ENCODE peak calls at places on chromosomes 11 and 22, in ten cellular contexts. C, P, Z, Q, R, S, D, F, K and A are unnamed samples.

GRCh38 chr22:38503021-38503420 is 3.1 kb downstream of the DDX17 start:
- DNase-seq in Q (no peak), S (no peak), F (no peak), P (no peak), C (no peak), Z (no peak), R (peak), D (no peak), K (no peak), A (no peak)

GRCh38 chr11:75582935-75583709 is 21.1 kb downstream of the SERPINH1 start:
- DNase-seq in D (peak), S (no peak), C (peak), R (peak), K (peak), Q (peak), P (peak), F (peak), Z (peak), A (no peak)

GRCh38 chr22:30198152-30198845 is 48.3 kb downstream of the LIF start:
- DNase-seq in F (no peak), C (no peak), Z (no peak), Q (no peak), P (no peak), D (no peak), K (no peak), R (no peak), S (no peak), A (no peak)

GRCh38 chr11:3738241-3738640 is 59.1 kb downstream of the NUP98 start:
- DNase-seq in K (no peak), F (no peak), Z (no peak), C (no peak), R (no peak), Q (no peak), D (no peak), P (no peak), S (no peak), A (no peak)

GRCh38 chr11:83008581-83008923 is 63.1 kb downstream of the RAB30 start:
- DNase-seq in K (no peak), R (no peak), F (no peak), S (no peak), Q (no peak), D (no peak), P (no peak), C (no peak), Z (no peak), A (no peak)

GRCh38 chr11:119751281-119752060 is 22.5 kb upstream of the NECTIN1 start:
- DNase-seq in Q (no peak), D (no peak), C (no peak), F (no peak), R (no peak), K (no peak), P (peak), S (no peak), Z (no peak), A (peak)

GRCh38 chr22:19043111-19044085 is 78.8 kb downstream of the DGCR2 start:
- DNase-seq in C (no peak), S (no peak), Z (no peak), Q (no peak), P (peak), R (no peak), K (peak), D (no peak), F (no peak), A (no peak)

GRCh38 chr11:85664561-85665481 is at the start of gene CREBZF:
- DNase-seq in D (peak), P (peak), Z (peak), C (peak), K (peak), R (peak), S (peak), Q (peak), F (peak), A (peak)

GRCh38 chr11:38256436-38256835 is 1658.4 kb upstream of the RAG2 start:
- DNase-seq in R (no peak), C (no peak), P (no peak), F (no peak), S (no peak), Q (no peak), D (no peak), K (no peak), Z (no peak), A (no peak)

GRCh38 chr11:69301491-69302401 is 7.8 kb downstream of the MYEOV start:
- DNase-seq in C (peak), Z (peak), R (peak), K (no peak), P (peak), S (no peak), D (peak), F (no peak), Q (peak), A (no peak)

GRCh38 chr22:42632096-42632495 is 8.3 kb downstream of the ATP5MGL start:
- DNase-seq in Z (no peak), P (no peak), D (no peak), Q (peak), F (no peak), C (no peak), R (no peak), S (no peak), K (no peak), A (no peak)

GRCh38 chr22:46764779-46765485 is 2.5 kb downstream of the TBC1D22A start:
- DNase-seq in S (no peak), K (no peak), P (no peak), R (no peak), C (no peak), D (no peak), Z (peak), Q (no peak), F (no peak), A (no peak)

GRCh38 chr22:46764140-46764680 is 1.8 kb downstream of the TBC1D22A start:
- DNase-seq in F (no peak), R (no peak), Q (no peak), S (no peak), K (no peak), D (no peak), C (no peak), Z (no peak), P (no peak), A (no peak)

GRCh38 chr22:46761539-46762237 is 762 bp upstream of the TBC1D22A start:
- DNase-seq in D (no peak), P (no peak), S (no peak), Z (no peak), Q (no peak), R (no peak), F (no peak), C (no peak), K (no peak), A (no peak)

GRCh38 chr22:46762238-46763050 is at the start of gene TBC1D22A:
- DNase-seq in P (peak), F (peak), Z (peak), C (peak), R (peak), S (peak), K (peak), D (peak), Q (peak), A (peak)

GRCh38 chr22:46763051-46763705 is 728 bp downstream of the TBC1D22A start:
- DNase-seq in Q (peak), R (peak), S (no peak), P (no peak), Z (no peak), D (no peak), K (peak), C (peak), F (no peak), A (no peak)
- TF ChIP-seq CTCF in Q (no peak), R (no peak), S (no peak), P (no peak), Z (no peak), D (no peak), K (no peak), C (no peak), F (no peak), A (no peak)

GRCh38 chr11:12235549-12235944 is 125.2 kb downstream of the MICAL2 start:
- DNase-seq in S (no peak), Z (no peak), C (no peak), P (no peak), R (no peak), K (no peak), F (no peak), Q (no peak), D (no peak), A (no peak)

GRCh38 chr11:12234216-12234615 is 123.8 kb downstream of the MICAL2 start:
- DNase-seq in S (peak), Z (no peak), C (no peak), K (peak), Q (no peak), F (no peak), P (no peak), D (no peak), R (no peak), A (no peak)

GRCh38 chr11:12235945-12236743 is 125.8 kb downstream of the MICAL2 start:
- DNase-seq in Q (peak), Z (no peak), D (peak), P (no peak), K (peak), R (no peak), F (no peak), C (peak), S (no peak), A (peak)

GRCh38 chr11:12233602-12233925 is 123.2 kb downstream of the MICAL2 start:
- DNase-seq in C (no peak), D (no peak), P (no peak), Q (no peak), R (no peak), Z (no peak), F (no peak), K (no peak), S (no peak), A (no peak)

GRCh38 chr11:12235080-12235479 is 124.7 kb downstream of the MICAL2 start:
- DNase-seq in Q (no peak), P (no peak), F (no peak), S (no peak), D (no peak), R (no peak), C (no peak), K (peak), Z (no peak), A (no peak)
- H3K27ac ChIP-seq in Q (no peak), P (peak), F (peak), S (peak), D (peak), R (no peak), C (peak), K (peak), Z (no peak), A (no peak)

DNA sequence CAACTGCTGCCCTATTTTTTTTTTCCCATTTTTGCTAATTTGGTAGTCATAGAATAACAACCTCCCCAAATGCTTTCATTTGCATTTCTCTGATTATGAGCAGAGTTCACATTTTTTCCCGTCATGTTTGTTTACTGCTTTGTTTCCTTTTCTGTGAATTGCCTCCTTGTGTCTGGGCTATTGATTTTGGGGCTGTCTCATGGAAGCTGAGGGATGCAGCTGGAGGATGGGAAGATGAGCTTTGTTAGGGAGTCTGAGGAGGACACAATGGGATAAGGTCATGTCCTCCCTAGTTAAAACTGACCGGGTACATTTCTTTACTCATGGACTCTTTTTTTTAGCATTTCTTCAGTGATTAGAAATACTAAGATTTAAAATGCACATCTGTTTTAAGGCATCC is 155.1 kb downstream of the LDLRAD3 start:
- DNase-seq in R (no peak), Z (no peak), D (no peak), S (no peak), P (no peak), C (no peak), Q (no peak), K (no peak), F (no peak), A (no peak)
- TF ChIP-seq CTCF in R (no peak), Z (no peak), D (no peak), S (no peak), P (no peak), C (no peak), Q (no peak), K (no peak), F (no peak), A (no peak)

GRCh38 chr11:129013737-129014475 is 71.2 kb upstream of the TP53AIP1 start:
- DNase-seq in C (peak), D (peak), P (no peak), Q (no peak), Z (no peak), R (peak), F (no peak), K (no peak), S (no peak), A (peak)

GRCh38 chr11:129021295-129021694 is 78.6 kb upstream of the TP53AIP1 start:
- DNase-seq in R (no peak), K (no peak), P (no peak), Q (no peak), D (peak), S (no peak), Z (no peak), F (no peak), C (no peak), A (no peak)

GRCh38 chr11:129023968-129024676 is 81.5 kb upstream of the TP53AIP1 start:
- DNase-seq in C (peak), Z (peak), D (peak), F (peak), P (no peak), S (no peak), Q (no peak), R (peak), K (no peak), A (peak)

DNA sequence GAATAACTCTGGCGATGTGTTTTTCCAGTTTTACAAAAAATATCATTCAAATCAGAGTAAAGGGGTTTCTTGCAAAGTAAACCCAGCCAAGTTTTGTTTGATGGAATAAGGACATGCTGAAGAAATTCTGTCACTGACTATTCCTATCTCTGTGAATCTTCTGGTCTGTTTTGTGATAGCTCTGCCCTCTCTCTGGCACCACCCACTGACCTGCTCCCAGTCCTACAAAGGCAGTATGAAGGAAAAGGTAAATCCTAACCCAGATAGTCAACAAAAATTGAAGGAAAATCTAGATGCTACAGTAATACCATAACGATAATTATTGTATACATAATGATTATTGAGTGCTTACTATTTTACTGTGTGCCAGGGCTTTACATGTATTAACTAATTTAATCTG is 76.3 kb upstream of the TP53AIP1 start:
- DNase-seq in K (no peak), C (peak), R (no peak), Z (no peak), D (peak), S (no peak), P (no peak), Q (no peak), F (no peak), A (no peak)
- H3K27ac ChIP-seq in K (no peak), C (peak), R (no peak), Z (no peak), D (peak), S (no peak), P (no peak), Q (no peak), F (no peak), A (no peak)

GRCh38 chr11:67630230-67630942 is 649 bp upstream of the NUDT8 start:
- DNase-seq in P (peak), C (peak), Z (peak), F (peak), R (peak), K (peak), S (peak), D (peak), Q (peak), A (peak)

GRCh38 chr11:67631853-67632174 is 2.1 kb upstream of the NUDT8 start:
- DNase-seq in C (no peak), D (no peak), Z (no peak), K (no peak), P (no peak), F (no peak), Q (no peak), R (no peak), S (no peak), A (no peak)

GRCh38 chr11:67629386-67630229 is at the start of gene NUDT8:
- DNase-seq in D (peak), Z (peak), F (peak), Q (peak), K (peak), R (peak), C (peak), P (peak), S (peak), A (peak)

GRCh38 chr11:67631427-67631826 is 1.7 kb upstream of the NUDT8 start:
- DNase-seq in S (no peak), D (no peak), F (peak), Q (no peak), R (no peak), C (peak), K (no peak), Z (no peak), P (peak), A (no peak)

DNA sequence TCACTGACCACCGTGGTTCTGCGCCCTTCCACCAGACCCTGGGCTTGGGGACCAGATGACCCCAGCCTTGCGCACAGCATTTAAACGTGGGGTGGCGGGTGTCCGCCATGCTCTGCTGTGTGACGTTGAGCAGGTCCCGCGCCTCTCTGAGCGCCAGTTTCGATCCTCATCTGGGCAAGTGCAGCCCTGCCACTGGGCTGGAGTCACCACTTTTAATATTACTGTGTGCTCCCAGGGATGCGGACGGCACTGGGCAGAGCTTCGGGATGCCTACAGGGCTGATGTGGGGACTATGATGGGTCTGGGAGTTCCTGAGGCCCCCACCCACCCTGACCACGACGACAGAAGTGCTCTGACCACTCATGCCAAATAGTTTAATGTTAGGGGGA is 1.2 kb upstream of the NUDT8 start:
- DNase-seq in P (no peak), R (no peak), C (no peak), F (no peak), K (no peak), Z (no peak), S (no peak), D (no peak), Q (no peak), A (no peak)
- TF ChIP-seq CTCF in P (no peak), R (peak), C (no peak), F (no peak), K (no peak), Z (no peak), S (no peak), D (no peak), Q (no peak), A (peak)